ENCODE peak calls at places on chromosomes 1 and 21, in eight cellular contexts. V is fibroblast of lung; Q is transverse colon; L is PC-9; F is breast epithelium; D is CD8-positive, alpha-beta memory T cell; Y is A549; K is cardiac muscle cell. I is an unnamed sample.

GRCh38 chr1:179151908-179152682 is 70.2 kb downstream of the TOR3A start:
- DNase-seq in V (peak; percentile 41), Q (no peak), L (no peak), F (no peak), D (no peak), Y (peak; percentile 40), K (no peak), I (no peak)

GRCh38 chr1:215192306-215192705 is 109.8 kb downstream of the KCNK2 start:
- DNase-seq in V (peak; percentile 85), Q (no peak), L (no peak), F (no peak), D (no peak), Y (no peak), K (no peak), I (no peak)

GRCh38 chr1:21064057-21064456 is 112.6 kb downstream of the EIF4G3 start:
- DNase-seq in V (no peak), Q (no peak), L (no peak), F (no peak), D (no peak), Y (no peak), K (no peak), I (no peak)

GRCh38 chr1:17170571-17170970 is 34.4 kb upstream of the PADI1 start:
- DNase-seq in V (peak; percentile 85), Q (no peak), L (no peak), F (no peak), D (no peak), Y (no peak), K (no peak), I (no peak)

GRCh38 chr1:180029524-180030130 is 75.0 kb downstream of the CEP350 start:
- DNase-seq in V (no peak), Q (no peak), L (no peak), F (no peak), D (no peak), Y (no peak), K (no peak), I (no peak)

GRCh38 chr1:27111771-27112573 is 43.0 kb downstream of the SLC9A1 start:
- DNase-seq in V (peak; percentile 100), Q (peak; percentile 80), L (peak; percentile 94), F (peak; percentile 69), D (peak; percentile 59), Y (peak; percentile 81), K (peak; percentile 100), I (peak; percentile 93)

GRCh38 chr1:230725256-230726012 is 11.5 kb upstream of the AGT start:
- DNase-seq in V (no peak), Q (no peak), L (no peak), F (no peak), D (no peak), Y (no peak), K (no peak), I (no peak)

GRCh38 chr21:45539046-45539795 is 3.0 kb downstream of the SLC19A1 start:
- DNase-seq in V (no peak), Q (peak; percentile 26), L (no peak), F (peak; percentile 49), D (no peak), Y (no peak), K (no peak), I (peak; percentile 36)

GRCh38 chr1:185775505-185775904 is 41.3 kb downstream of the HMCN1 start:
- DNase-seq in V (no peak), Q (no peak), L (no peak), F (no peak), D (no peak), Y (no peak), K (peak; percentile 30), I (no peak)

GRCh38 chr1:10724052-10724494 is 72.4 kb downstream of the CASZ1 start:
- DNase-seq in V (peak; percentile 57), Q (peak; percentile 49), L (peak; percentile 75), F (peak; percentile 89), D (no peak), Y (peak; percentile 70), K (peak; percentile 50), I (peak; percentile 87)

GRCh38 chr1:48680411-48681035 is 96.2 kb downstream of the BEND5 start:
- DNase-seq in V (peak; percentile 43), Q (no peak), L (no peak), F (no peak), D (no peak), Y (no peak), K (no peak), I (no peak)

GRCh38 chr1:235920596-235921375 is 54.1 kb upstream of the LYST start:
- DNase-seq in V (peak; percentile 54), Q (peak; percentile 35), L (no peak), F (no peak), D (no peak), Y (no peak), K (peak; percentile 39), I (no peak)

GRCh38 chr1:235918481-235918880 is 51.8 kb upstream of the LYST start:
- DNase-seq in V (no peak), Q (no peak), L (no peak), F (no peak), D (no peak), Y (no peak), K (no peak), I (no peak)

GRCh38 chr1:235919797-235920475 is 53.2 kb upstream of the LYST start:
- DNase-seq in V (peak; percentile 87), Q (no peak), L (peak; percentile 90), F (no peak), D (no peak), Y (peak; percentile 79), K (peak; percentile 62), I (no peak)

GRCh38 chr1:235918032-235918431 is 51.3 kb upstream of the LYST start:
- DNase-seq in V (no peak), Q (no peak), L (no peak), F (no peak), D (no peak), Y (no peak), K (no peak), I (no peak)

DNA sequence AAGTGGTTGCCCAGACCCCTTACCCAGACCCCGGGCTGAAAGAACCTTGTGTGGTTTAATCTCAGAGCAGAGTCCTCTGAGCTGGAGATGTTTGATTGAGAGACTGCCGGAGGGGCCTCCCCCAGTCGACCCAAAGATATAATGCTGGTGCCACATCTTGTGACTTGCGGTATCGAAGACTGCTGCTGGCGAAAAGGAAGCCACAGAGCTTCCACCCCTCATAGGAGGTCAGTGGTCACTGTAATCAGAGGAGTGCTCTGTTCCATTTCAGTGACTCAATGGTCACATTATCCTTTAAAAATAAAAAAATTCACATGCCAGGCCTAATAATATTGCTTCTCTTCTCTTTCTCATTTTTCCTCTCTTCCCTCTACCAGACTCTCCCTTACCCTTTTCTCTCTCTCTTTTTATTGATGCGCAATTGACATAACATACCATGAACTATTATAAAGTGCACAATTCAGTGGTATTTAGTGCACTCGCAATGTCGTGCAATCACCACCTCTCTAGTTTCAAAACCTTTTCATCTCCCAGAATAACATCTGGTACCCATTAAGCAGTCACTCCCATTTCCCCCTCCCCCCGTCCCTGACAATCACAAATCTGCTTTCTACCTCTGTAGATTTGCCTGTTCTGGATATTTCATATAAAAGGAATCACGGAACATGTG is 52.6 kb upstream of the LYST start:
- DNase-seq in V (no peak), Q (no peak), L (no peak), F (no peak), D (no peak), Y (no peak), K (no peak), I (no peak)
- H3K4me1 ChIP-seq in V (peaks cover 36% of the 10 kb centered on the region), Q (peaks cover 17% of the 10 kb centered on the region), L (peaks cover 79% of the 10 kb centered on the region), F (peaks cover 4% of the 10 kb centered on the region), D (peaks cover 23% of the 10 kb centered on the region), Y (peaks cover 57% of the 10 kb centered on the region), K (peaks cover 34% of the 10 kb centered on the region), I (peaks cover 53% of the 10 kb centered on the region)

DNA sequence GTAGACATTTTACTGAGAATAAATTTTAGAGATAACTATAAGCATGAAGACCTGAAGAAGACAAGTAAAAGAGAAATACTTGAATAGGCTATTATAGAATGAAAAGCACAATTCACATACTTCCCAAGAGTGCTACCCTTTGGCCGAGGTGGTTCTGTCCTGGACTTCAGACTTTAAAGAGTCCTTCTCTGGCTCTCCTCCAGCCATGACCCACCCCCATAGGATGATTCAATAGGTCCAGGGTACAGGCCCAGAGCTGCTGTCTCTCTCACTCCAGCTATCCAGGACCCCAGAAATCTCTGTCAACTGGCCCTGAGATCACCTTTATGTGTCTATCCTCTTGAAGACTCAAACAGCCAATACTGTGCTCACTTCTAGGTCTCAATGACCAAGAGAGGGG is 1.3 kb upstream of the SMCP start:
- DNase-seq in V (no peak), Q (no peak), L (no peak), F (no peak), D (no peak), Y (no peak), K (no peak), I (no peak)
- H3K9me3 ChIP-seq in V (no peaks in the 10 kb centered on the region), Q (no peaks in the 10 kb centered on the region), L (no peaks in the 10 kb centered on the region), F (no peaks in the 10 kb centered on the region), D (no peaks in the 10 kb centered on the region), Y (no peaks in the 10 kb centered on the region), K (no peaks in the 10 kb centered on the region), I (no peaks in the 10 kb centered on the region)

GRCh38 chr1:2276803-2277580 is 48.9 kb downstream of the SKI start:
- DNase-seq in V (peak; percentile 74), Q (no peak), L (no peak), F (no peak), D (no peak), Y (no peak), K (peak; percentile 56), I (no peak)
- H3K4me1 ChIP-seq in V (peaks cover 42% of the 10 kb centered on the region), Q (peaks cover 62% of the 10 kb centered on the region), L (no peaks in the 10 kb centered on the region), F (peaks cover 38% of the 10 kb centered on the region), D (peaks cover 54% of the 10 kb centered on the region), Y (peaks cover 26% of the 10 kb centered on the region), K (peaks cover 37% of the 10 kb centered on the region), I (peaks cover 83% of the 10 kb centered on the region)

GRCh38 chr1:4710592-4711190 is 56.3 kb downstream of the AJAP1 start:
- DNase-seq in V (no peak), Q (no peak), L (no peak), F (no peak), D (no peak), Y (no peak), K (no peak), I (no peak)

GRCh38 chr1:4711944-4712343 is 57.5 kb downstream of the AJAP1 start:
- DNase-seq in V (no peak), Q (no peak), L (no peak), F (no peak), D (no peak), Y (no peak), K (no peak), I (no peak)

GRCh38 chr1:4711191-4711915 is 56.9 kb downstream of the AJAP1 start:
- DNase-seq in V (no peak), Q (no peak), L (no peak), F (no peak), D (no peak), Y (no peak), K (no peak), I (no peak)

GRCh38 chr1:4713669-4714068 is 59.3 kb downstream of the AJAP1 start:
- DNase-seq in V (no peak), Q (no peak), L (no peak), F (no peak), D (no peak), Y (no peak), K (no peak), I (no peak)

GRCh38 chr1:4716406-4716805 is 62.0 kb downstream of the AJAP1 start:
- DNase-seq in V (no peak), Q (no peak), L (no peak), F (no peak), D (no peak), Y (no peak), K (no peak), I (no peak)
- H3K9me3 ChIP-seq in V (no peaks in the 10 kb centered on the region), Q (no peaks in the 10 kb centered on the region), L (no peaks in the 10 kb centered on the region), F (no peaks in the 10 kb centered on the region), D (no peaks in the 10 kb centered on the region), Y (peaks cover 4% of the 10 kb centered on the region), K (no peaks in the 10 kb centered on the region), I (no peaks in the 10 kb centered on the region)